ENCODE peak calls at places on chromosomes 1 and 21, in four cellular contexts. W is activated CD4-positive, alpha-beta T cell treated with anti-CD3 and anti-CD28 coated beads for 4 hours; D is astrocyte of the cerebellum; V is stimulated activated CD4-positive, alpha-beta T cell treated with anti-CD3 and anti-CD28 coated beads, Interleukin-1b, Interleukin-23, amount 100 ng/mL, for 24 hours. X is an unnamed sample.

GRCh38 chr1:229230893-229231753 is 39.8 kb upstream of the RAB4A start:
- DNase-seq in W (no peak), D (no peak), V (no peak), X (no peak)

GRCh38 chr1:175373786-175374623 is 181.4 kb upstream of the KIAA0040 start:
- DNase-seq in W (no peak), D (no peak), V (no peak), X (no peak)

GRCh38 chr21:32141009-32141357 is 137.9 kb downstream of the MIS18A start:
- DNase-seq in W (no peak), D (no peak), V (no peak), X (no peak)

GRCh38 chr1:45518910-45519309 is 2.8 kb downstream of the PRDX1 start:
- DNase-seq in W (no peak), D (no peak), V (no peak), X (no peak)

GRCh38 chr1:152473887-152474537 is 36.6 kb upstream of the LCE5A start:
- DNase-seq in W (no peak), D (no peak), V (no peak), X (no peak)

GRCh38 chr1:67735806-67736627 is 51.0 kb downstream of the GADD45A start:
- DNase-seq in W (peak; percentile 12), D (peak; percentile 88), V (no peak), X (peak; percentile 12)

GRCh38 chr1:91499904-91500755 is 521 bp upstream of the CDC7 start:
- DNase-seq in W (no peak), D (no peak), V (no peak), X (no peak)

GRCh38 chr1:154485106-154485505 is 16.9 kb upstream of the TDRD10 start:
- DNase-seq in W (no peak), D (no peak), V (no peak), X (no peak)

GRCh38 chr1:151728151-151728711 is 6.9 kb downstream of the RIIAD1 start:
- DNase-seq in W (no peak), D (peak; percentile 50), V (no peak), X (no peak)

GRCh38 chr21:17479606-17480005 is 33.2 kb upstream of the CXADR start:
- DNase-seq in W (no peak), D (no peak), V (no peak), X (no peak)

GRCh38 chr1:212699839-212700596 is at the start of gene BATF3:
- DNase-seq in W (peak; percentile 80), D (no peak), V (no peak), X (peak; percentile 56)

GRCh38 chr1:161166669-161167548 is 683 bp downstream of the PPOX start:
- DNase-seq in W (no peak), D (no peak), V (no peak), X (no peak)

GRCh38 chr21:16587141-16587570 is 857.4 kb downstream of the USP25 start:
- DNase-seq in W (no peak), D (no peak), V (no peak), X (no peak)

GRCh38 chr1:41535236-41535720 is 50.8 kb upstream of the EDN2 start:
- DNase-seq in W (no peak), D (no peak), V (no peak), X (no peak)

GRCh38 chr1:100461222-100461621 is 76.7 kb upstream of the GPR88 start:
- DNase-seq in W (no peak), D (peak; percentile 29), V (no peak), X (no peak)

GRCh38 chr1:166164995-166165660 is 1.7 kb downstream of the FAM78B start:
- DNase-seq in W (no peak), D (no peak), V (no peak), X (no peak)

GRCh38 chr1:168737446-168737845 is 8.4 kb upstream of the DPT start:
- DNase-seq in W (no peak), D (no peak), V (no peak), X (no peak)

GRCh38 chr1:201790261-201790660 is 38.7 kb upstream of the IPO9 start:
- DNase-seq in W (no peak), D (no peak), V (no peak), X (no peak)

GRCh38 chr1:230459463-230459862 is 33.3 kb upstream of the PGBD5 start:
- DNase-seq in W (no peak), D (peak; percentile 16), V (no peak), X (no peak)

GRCh38 chr1:1434131-1434811 is 1.2 kb upstream of the VWA1 start:
- DNase-seq in W (no peak), D (peak; percentile 28), V (no peak), X (no peak)

GRCh38 chr1:89953072-89953626 is 41.8 kb upstream of the ZNF326 start:
- DNase-seq in W (peak; percentile 25), D (peak; percentile 62), V (no peak), X (peak; percentile 70)

GRCh38 chr1:211737115-211738035 is 62.0 kb upstream of the NEK2 start:
- DNase-seq in W (no peak), D (no peak), V (no peak), X (no peak)

GRCh38 chr21:46180778-46181391 is 3.4 kb downstream of the SPATC1L start:
- DNase-seq in W (no peak), D (no peak), V (no peak), X (no peak)

GRCh38 chr1:51567653-51568052 is 48.6 kb upstream of the EPS15 start:
- DNase-seq in W (no peak), D (peak; percentile 93), V (no peak), X (no peak)

GRCh38 chr1:243213045-243213787 is 41.9 kb downstream of the CEP170 start:
- DNase-seq in W (no peak), D (no peak), V (no peak), X (no peak)

GRCh38 chr1:8794605-8795004 is 22.8 kb downstream of the RERE start:
- DNase-seq in W (no peak), D (no peak), V (no peak), X (no peak)

GRCh38 chr21:42309753-42310213 is 5.4 kb downstream of the TFF3 start:
- DNase-seq in W (peak; percentile 49), D (no peak), V (peak; percentile 60), X (peak; percentile 61)

GRCh38 chr1:218705911-218706893 is 361.1 kb downstream of the TGFB2 start:
- DNase-seq in W (no peak), D (peak; percentile 99), V (no peak), X (no peak)

GRCh38 chr1:229941785-229942184 is 125.3 kb upstream of the GALNT2 start:
- DNase-seq in W (no peak), D (no peak), V (no peak), X (no peak)

GRCh38 chr1:29499101-29499650 is 262.9 kb downstream of the PTPRU start:
- DNase-seq in W (no peak), D (no peak), V (no peak), X (no peak)

GRCh38 chr1:70101774-70102173 is 103.6 kb downstream of the LRRC40 start:
- DNase-seq in W (no peak), D (no peak), V (no peak), X (no peak)

GRCh38 chr1:232239557-232240468 is 390.1 kb downstream of the SIPA1L2 start:
- DNase-seq in W (no peak), D (no peak), V (no peak), X (no peak)

GRCh38 chr1:19484793-19485361 is 462 bp downstream of the CAPZB start:
- DNase-seq in W (peak; percentile 27), D (no peak), V (no peak), X (no peak)

GRCh38 chr1:227928811-227929375 is 18.8 kb downstream of the WNT9A start:
- DNase-seq in W (no peak), D (no peak), V (no peak), X (no peak)

GRCh38 chr1:7149080-7149838 is 364.0 kb downstream of the CAMTA1 start:
- DNase-seq in W (no peak), D (no peak), V (no peak), X (no peak)

GRCh38 chr1:148263906-148264255 is 111.8 kb upstream of the NBPF11 start:
- DNase-seq in W (peak; percentile 7), D (no peak), V (no peak), X (no peak)

GRCh38 chr1:247797518-247797917 is 26.4 kb downstream of the OR14A16 start:
- DNase-seq in W (no peak), D (no peak), V (no peak), X (no peak)

GRCh38 chr1:22529901-22530621 is 33.2 kb upstream of the EPHA8 start:
- DNase-seq in W (no peak), D (no peak), V (no peak), X (no peak)